ENCODE peak calls at places on chromosomes 12 and 14, in five cellular contexts. Z, Q, P, C and N are unnamed samples.

GRCh38 chr12:116324684-116325664 is 47.5 kb upstream of the MED13L start:
- DNase-seq in Z (no peak), Q (no peak), P (no peak), C (no peak), N (no peak)

GRCh38 chr12:132474237-132474741 is 15.7 kb upstream of the FBRSL1 start:
- DNase-seq in Z (no peak), Q (no peak), P (no peak), C (no peak), N (no peak)

GRCh38 chr12:51190820-51191219 is 17.9 kb upstream of the TFCP2 start:
- DNase-seq in Z (no peak), Q (no peak), P (no peak), C (no peak), N (no peak)

GRCh38 chr12:126899926-126900792 is 1366.8 kb upstream of the TMEM132C start:
- DNase-seq in Z (no peak), Q (no peak), P (no peak), C (no peak), N (no peak)

GRCh38 chr12:49331360-49332222 is 5.4 kb downstream of the C1QL4 start:
- DNase-seq in Z (peak), Q (peak), P (peak), C (peak), N (peak)

GRCh38 chr12:47744005-47744651 is 14.6 kb downstream of the RAPGEF3 start:
- DNase-seq in Z (peak), Q (no peak), P (no peak), C (peak), N (no peak)

GRCh38 chr14:75238728-75239455 is 39.7 kb upstream of the FOS start:
- DNase-seq in Z (no peak), Q (no peak), P (no peak), C (no peak), N (no peak)

GRCh38 chr12:71639341-71639760 is 24.3 kb downstream of the ZFC3H1 start:
- DNase-seq in Z (no peak), Q (no peak), P (no peak), C (peak), N (no peak)

GRCh38 chr14:75370416-75371205 is 57.2 kb upstream of the JDP2 start:
- DNase-seq in Z (no peak), Q (no peak), P (no peak), C (no peak), N (no peak)

GRCh38 chr12:116916714-116917114 is 6.0 kb downstream of the FBXW8 start:
- DNase-seq in Z (peak), Q (peak), P (peak), C (peak), N (peak)

GRCh38 chr12:93751864-93752610 is 74.9 kb downstream of the CRADD start:
- DNase-seq in Z (no peak), Q (peak), P (peak), C (no peak), N (no peak)

GRCh38 chr12:58387199-58387598 is 445.8 kb downstream of the ATP23 start:
- DNase-seq in Z (no peak), Q (peak), P (no peak), C (peak), N (peak)

GRCh38 chr12:49549735-49550710 is 11.2 kb downstream of the KCNH3 start:
- DNase-seq in Z (no peak), Q (no peak), P (no peak), C (no peak), N (no peak)

GRCh38 chr14:94485944-94486841 is 10.2 kb upstream of the SERPINA9 start:
- DNase-seq in Z (peak), Q (peak), P (peak), C (peak), N (peak)

GRCh38 chr12:131622422-131622955 is 88.4 kb upstream of the SFSWAP start:
- DNase-seq in Z (no peak), Q (no peak), P (no peak), C (no peak), N (no peak)

GRCh38 chr12:54588110-54588831 is at the start of gene PPP1R1A:
- DNase-seq in Z (peak), Q (no peak), P (no peak), C (no peak), N (no peak)

GRCh38 chr12:91406920-91407341 is 224.3 kb upstream of the DCN start:
- DNase-seq in Z (no peak), Q (peak), P (no peak), C (peak), N (peak)

GRCh38 chr14:68018598-68018997 is 199.0 kb downstream of the RAD51B start:
- DNase-seq in Z (no peak), Q (no peak), P (no peak), C (peak), N (no peak)

GRCh38 chr14:69475194-69475818 is 9.2 kb upstream of the PLEKHD1 start:
- DNase-seq in Z (no peak), Q (no peak), P (no peak), C (peak), N (no peak)

GRCh38 chr12:128137140-128137539 is 129.8 kb upstream of the TMEM132C start:
- DNase-seq in Z (no peak), Q (no peak), P (no peak), C (no peak), N (no peak)

GRCh38 chr12:3694673-3695072 is 58.2 kb downstream of the CRACR2A start:
- DNase-seq in Z (no peak), Q (no peak), P (no peak), C (no peak), N (no peak)

GRCh38 chr12:63889236-63889635 is 44.7 kb downstream of the SRGAP1 start:
- DNase-seq in Z (no peak), Q (peak), P (peak), C (peak), N (no peak)

GRCh38 chr12:41992029-41992428 is 152.6 kb downstream of the GXYLT1 start:
- DNase-seq in Z (no peak), Q (no peak), P (no peak), C (no peak), N (no peak)

GRCh38 chr14:52863339-52863700 is 71.9 kb upstream of the GNPNAT1 start:
- DNase-seq in Z (no peak), Q (no peak), P (no peak), C (no peak), N (no peak)

GRCh38 chr12:6829532-6830220 is 1.5 kb downstream of the P3H3 start:
- DNase-seq in Z (no peak), Q (peak), P (no peak), C (no peak), N (no peak)

GRCh38 chr12:121799842-121800693 is 3.7 kb upstream of the SETD1B start:
- DNase-seq in Z (peak), Q (peak), P (peak), C (peak), N (peak)

GRCh38 chr12:29104495-29104894 is 44.6 kb upstream of the FAR2 start:
- DNase-seq in Z (no peak), Q (no peak), P (no peak), C (no peak), N (no peak)

GRCh38 chr12:81797100-81797499 is 38.0 kb upstream of the PPFIA2 start:
- DNase-seq in Z (no peak), Q (no peak), P (no peak), C (peak), N (no peak)

GRCh38 chr14:101476931-101477553 is 84.3 kb upstream of the DIO3 start:
- DNase-seq in Z (peak), Q (no peak), P (no peak), C (no peak), N (peak)

GRCh38 chr14:95440951-95441350 is 75.5 kb downstream of the SYNE3 start:
- DNase-seq in Z (no peak), Q (no peak), P (no peak), C (no peak), N (no peak)

GRCh38 chr14:72921396-72921795 is 4.9 kb upstream of the DCAF4 start:
- DNase-seq in Z (no peak), Q (peak), P (no peak), C (no peak), N (peak)

GRCh38 chr12:119055977-119056376 is 74.6 kb downstream of the SRRM4 start:
- DNase-seq in Z (no peak), Q (no peak), P (no peak), C (no peak), N (no peak)

GRCh38 chr12:11133162-11133561 is 1.3 kb downstream of the TAS2R30 start:
- DNase-seq in Z (no peak), Q (no peak), P (no peak), C (no peak), N (no peak)

GRCh38 chr14:39396448-39396847 is 35.8 kb downstream of the FBXO33 start:
- DNase-seq in Z (no peak), Q (no peak), P (no peak), C (peak), N (no peak)

GRCh38 chr14:104319489-104320241 is 181.3 kb downstream of the KIF26A start:
- DNase-seq in Z (peak), Q (no peak), P (no peak), C (no peak), N (no peak)

DNA sequence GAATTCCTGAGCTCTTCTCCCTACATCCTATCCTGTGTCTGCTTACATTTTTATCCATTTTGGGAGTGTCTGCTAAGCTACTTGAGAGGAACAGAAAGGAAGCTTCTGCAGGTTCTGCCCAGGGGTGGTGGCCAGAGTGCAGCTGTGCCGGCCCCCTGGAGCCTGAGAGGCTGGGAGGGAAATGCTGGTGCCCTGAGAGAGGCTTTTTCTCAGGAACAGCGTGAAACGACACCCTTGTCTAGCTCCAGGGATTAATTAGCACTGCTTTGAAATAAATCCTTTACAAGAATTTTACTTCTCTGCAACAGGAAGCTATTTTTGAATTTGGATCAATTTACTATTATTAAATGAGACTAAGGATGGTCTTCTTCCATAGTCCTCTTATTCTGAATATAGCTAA is 165.3 kb downstream of the SLC15A5 start:
- DNase-seq in Z (no peak), Q (no peak), P (no peak), C (no peak), N (no peak)
- H3K27ac ChIP-seq in Z (no peak), Q (no peak), P (no peak), C (no peak), N (no peak)

GRCh38 chr14:47675239-47675488 is 241 bp downstream of the MDGA2 start:
- DNase-seq in Z (no peak), Q (no peak), P (no peak), C (peak), N (no peak)
- H3K27ac ChIP-seq in Z (no peak), Q (no peak), P (no peak), C (no peak), N (no peak)

GRCh38 chr12:31890295-31891285 is 68.6 kb upstream of the RESF1 start:
- DNase-seq in Z (no peak), Q (peak), P (no peak), C (no peak), N (no peak)
- H3K27ac ChIP-seq in Z (no peak), Q (no peak), P (no peak), C (no peak), N (no peak)

GRCh38 chr14:35051796-35052195 is 5.7 kb downstream of the FAM177A1 start:
- DNase-seq in Z (no peak), Q (peak), P (no peak), C (no peak), N (peak)
- H3K27ac ChIP-seq in Z (no peak), Q (no peak), P (no peak), C (no peak), N (no peak)

GRCh38 chr14:57382283-57382682 is 8.1 kb upstream of the NAA30 start:
- DNase-seq in Z (no peak), Q (peak), P (peak), C (peak), N (peak)
- H3K27ac ChIP-seq in Z (no peak), Q (peak), P (no peak), C (no peak), N (no peak)

GRCh38 chr12:13255792-13256704 is 59.5 kb downstream of the EMP1 start:
- DNase-seq in Z (peak), Q (peak), P (peak), C (peak), N (peak)
- H3K27ac ChIP-seq in Z (no peak), Q (no peak), P (no peak), C (no peak), N (no peak)

GRCh38 chr12:19575307-19576243 is 136.3 kb downstream of the AEBP2 start:
- DNase-seq in Z (peak), Q (peak), P (no peak), C (peak), N (peak)
- H3K27ac ChIP-seq in Z (peak), Q (peak), P (peak), C (no peak), N (peak)